ENCODE peak calls at places on chromosome 11, in four cellular contexts. H is M059J; Z is occipital lobe; C is stimulated activated effector memory CD8-positive, alpha-beta T cell treated with anti-CD3 and anti-CD28 coated beads, Interleukin-12 subunit alpha, Interleukin-12 subunit beta, amount 100 ng/mL, for 72 hours. O is an unnamed sample.

GRCh38 chr11:72724021-72724561 is 28.1 kb downstream of the ARAP1 start:
- DNase-seq in Z (no peak), C (no peak), H (no peak), O (no peak)

GRCh38 chr11:69539416-69540117 is 58.1 kb downstream of the LINC01488 start:
- DNase-seq in Z (no peak), C (no peak), H (no peak), O (no peak)

GRCh38 chr11:74449369-74449931 is 17.9 kb downstream of the KCNE3 start:
- DNase-seq in H (peak; percentile 81), C (peak; percentile 62), Z (no peak), O (no peak)

GRCh38 chr11:68402355-68403031 is 58.1 kb upstream of the PPP6R3 start:
- DNase-seq in C (no peak), H (no peak), Z (no peak), O (no peak)

GRCh38 chr11:19972091-19972490 is 188.2 kb downstream of the DBX1 start:
- DNase-seq in Z (no peak), H (no peak), C (no peak), O (no peak)

GRCh38 chr11:76783294-76783900 is at the start of gene TSKU:
- DNase-seq in Z (no peak), H (no peak), C (no peak), O (no peak)

GRCh38 chr11:15074206-15075161 is 1.1 kb downstream of the CALCB start:
- DNase-seq in Z (peak; percentile 48), H (peak; percentile 59), C (peak; percentile 95), O (peak; percentile 85)

GRCh38 chr11:8265681-8266241 is 2.1 kb upstream of the LMO1 start:
- DNase-seq in Z (no peak), H (no peak), C (no peak), O (peak; percentile 52)

GRCh38 chr11:22454461-22454860 is 116.3 kb downstream of the SLC17A6 start:
- DNase-seq in C (no peak), H (peak; percentile 66), Z (no peak), O (no peak)

GRCh38 chr11:6402561-6402981 is 12.3 kb downstream of the SMPD1 start:
- DNase-seq in H (peak; percentile 18), C (peak; percentile 80), Z (no peak), O (peak; percentile 58)

GRCh38 chr11:7020183-7020917 is at the start of the genes NLRP14 and ZNF214:
- DNase-seq in Z (peak; percentile 85), H (peak; percentile 95), C (no peak), O (no peak)

GRCh38 chr11:115459563-115459962 is 44.7 kb downstream of the CADM1 start:
- DNase-seq in H (peak; percentile 44), Z (no peak), C (no peak), O (no peak)

GRCh38 chr11:64092761-64093136 is 57.0 kb downstream of the FLRT1 start:
- DNase-seq in C (no peak), Z (no peak), H (no peak), O (no peak)

GRCh38 chr11:107526197-107526596 is 39.3 kb downstream of the ALKBH8 start:
- DNase-seq in C (no peak), H (no peak), Z (no peak), O (no peak)

GRCh38 chr11:7186190-7186589 is 65.5 kb upstream of the SYT9 start:
- DNase-seq in C (no peak), Z (no peak), H (peak; percentile 51), O (no peak)

GRCh38 chr11:72732329-72732728 is 19.9 kb downstream of the ARAP1 start:
- DNase-seq in H (no peak), Z (no peak), C (no peak), O (no peak)

GRCh38 chr11:45651841-45652745 is 13.3 kb downstream of the CHST1 start:
- DNase-seq in H (no peak), C (no peak), Z (no peak), O (no peak)

GRCh38 chr11:103528596-103528995 is 419.4 kb downstream of the DYNC2H1 start:
- DNase-seq in H (peak; percentile 18), C (no peak), Z (no peak), O (no peak)

GRCh38 chr11:9605742-9606141 is 32.3 kb downstream of the WEE1 start:
- DNase-seq in Z (no peak), C (no peak), H (no peak), O (no peak)

GRCh38 chr11:8917157-8917820 is 6.3 kb downstream of the AKIP1 start:
- DNase-seq in H (peak; percentile 94), Z (no peak), C (no peak), O (no peak)

GRCh38 chr11:82767123-82767522 is 33.5 kb upstream of the FAM181B start:
- DNase-seq in C (no peak), Z (no peak), H (no peak), O (no peak)

GRCh38 chr11:1275021-1275420 is 34.4 kb downstream of the TOLLIP start:
- DNase-seq in C (no peak), Z (no peak), H (no peak), O (no peak)

GRCh38 chr11:62542750-62543567 is 3.6 kb downstream of the AHNAK start:
- DNase-seq in C (peak; percentile 93), Z (no peak), H (peak; percentile 73), O (peak; percentile 80)

GRCh38 chr11:12516387-12517110 is 139.2 kb downstream of the PARVA start:
- DNase-seq in C (no peak), Z (no peak), H (no peak), O (no peak)

GRCh38 chr11:12249590-12250260 is 127.6 kb upstream of the PARVA start:
- DNase-seq in C (no peak), H (no peak), Z (no peak), O (no peak)

GRCh38 chr11:5691963-5692358 is 2.4 kb downstream of the TRIM22 start:
- DNase-seq in H (no peak), C (no peak), Z (no peak), O (no peak)

GRCh38 chr11:61489833-61490585 is 18.5 kb upstream of the LRRC10B start:
- DNase-seq in H (peak; percentile 74), Z (no peak), C (no peak), O (no peak)

O was measured in activated naive CD4-positive, alpha-beta T cell treated with anti-CD3 and anti-CD28 coated beads, Interleukin-2, amount 50 U/mL, for 72 hours.